ENCODE peak calls at places on chromosomes 6 and 20, in four cellular contexts. X is HepG2, Q is upper lobe of left lung, S is HL-60. U is an unnamed sample. For H3K27me3, the result is how much of the 10 kb centered on the place peaks cover.

GRCh38 chr20:25178563-25179438 is 16.7 kb upstream of the ENTPD6 start:
- DNase-seq in X (peak), Q (no peak), S (peak), U (peak)

GRCh38 chr6:34462010-34462409 is 3.9 kb upstream of the PACSIN1 start:
- DNase-seq in X (no peak), Q (no peak), S (no peak), U (no peak)

GRCh38 chr6:112626468-112627082 is 279.4 kb downstream of the RFPL4B start:
- DNase-seq in X (peak), Q (no peak), S (no peak), U (no peak)

GRCh38 chr6:158807515-158808441 is 11.4 kb downstream of the EZR start:
- DNase-seq in X (no peak), Q (no peak), S (no peak), U (no peak)

GRCh38 chr6:110255356-110255755 is 75.1 kb downstream of the CDC40 start:
- DNase-seq in X (no peak), Q (no peak), S (no peak), U (no peak)

GRCh38 chr20:6502219-6502618 is 265.3 kb upstream of the BMP2 start:
- DNase-seq in X (no peak), Q (no peak), S (no peak), U (no peak)

GRCh38 chr6:154169193-154169847 is 130.3 kb downstream of the OPRM1 start:
- DNase-seq in X (no peak), Q (no peak), S (peak), U (no peak)

GRCh38 chr6:44054635-44055559 is 72.4 kb downstream of the MRPL14 start:
- DNase-seq in X (no peak), Q (no peak), S (no peak), U (no peak)

GRCh38 chr6:49001856-49002255 is 461.2 kb downstream of the MMUT start:
- DNase-seq in X (no peak), Q (no peak), S (no peak), U (no peak)

GRCh38 chr6:140684776-140685550 is 1310.5 kb upstream of the CITED2 start:
- DNase-seq in X (no peak), Q (no peak), S (no peak), U (no peak)

GRCh38 chr6:26243742-26244141 is 121.3 kb upstream of the BTN3A2 start:
- DNase-seq in X (no peak), Q (no peak), S (no peak), U (no peak)

GRCh38 chr6:134903448-134903847 is 46.5 kb downstream of the ALDH8A1 start:
- DNase-seq in X (no peak), Q (no peak), S (no peak), U (no peak)

GRCh38 chr20:8432435-8433148 is 300.5 kb downstream of the PLCB1 start:
- DNase-seq in X (no peak), Q (no peak), S (no peak), U (no peak)

GRCh38 chr6:136790411-136791295 is 1.6 kb downstream of the MAP3K5 start:
- DNase-seq in X (no peak), Q (no peak), S (no peak), U (no peak)

GRCh38 chr6:136792066-136792944 is at the start of gene MAP3K5:
- DNase-seq in X (peak), Q (peak), S (peak), U (peak)

GRCh38 chr6:136791296-136792065 is 796 bp downstream of the MAP3K5 start:
- DNase-seq in X (no peak), Q (peak), S (peak), U (peak)

GRCh38 chr6:136793348-136793747 is 1.1 kb upstream of the MAP3K5 start:
- DNase-seq in X (no peak), Q (no peak), S (no peak), U (no peak)

DNA sequence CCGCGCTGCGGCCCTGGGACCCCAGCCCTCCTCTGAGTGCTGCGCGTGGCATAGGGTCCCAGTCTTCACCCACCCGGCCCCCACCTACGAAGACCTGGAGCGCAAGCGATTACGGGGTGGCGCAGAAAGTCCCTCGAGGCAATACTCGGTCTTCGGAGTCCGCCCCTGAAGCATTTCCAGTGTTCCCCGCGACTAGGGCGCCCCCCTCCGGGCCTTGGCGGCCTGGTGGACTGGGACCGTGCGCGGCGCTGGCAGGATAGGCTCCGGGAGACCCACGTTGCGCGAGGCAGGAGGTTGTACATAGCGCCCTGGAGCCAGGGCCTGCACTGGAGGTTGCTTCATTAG is 640 bp upstream of the MAP3K5 start:
- DNase-seq in X (peak), Q (peak), S (peak), U (peak)
- TF ChIP-seq POLR2AphosphoS5 in X (no peak), Q (peak), S (peak), U (no peak)

GRCh38 chr20:51322164-51322707 is 220.3 kb downstream of the NFATC2 start:
- DNase-seq in X (no peak), Q (no peak), S (no peak), U (no peak)

GRCh38 chr20:51326241-51326819 is 216.2 kb downstream of the NFATC2 start:
- DNase-seq in X (peak), Q (no peak), S (no peak), U (no peak)

GRCh38 chr20:51319522-51319921 is 223.0 kb downstream of the NFATC2 start:
- DNase-seq in X (no peak), Q (no peak), S (no peak), U (no peak)

GRCh38 chr20:51318058-51318960 is 224.2 kb downstream of the NFATC2 start:
- DNase-seq in X (peak), Q (peak), S (peak), U (no peak)

DNA sequence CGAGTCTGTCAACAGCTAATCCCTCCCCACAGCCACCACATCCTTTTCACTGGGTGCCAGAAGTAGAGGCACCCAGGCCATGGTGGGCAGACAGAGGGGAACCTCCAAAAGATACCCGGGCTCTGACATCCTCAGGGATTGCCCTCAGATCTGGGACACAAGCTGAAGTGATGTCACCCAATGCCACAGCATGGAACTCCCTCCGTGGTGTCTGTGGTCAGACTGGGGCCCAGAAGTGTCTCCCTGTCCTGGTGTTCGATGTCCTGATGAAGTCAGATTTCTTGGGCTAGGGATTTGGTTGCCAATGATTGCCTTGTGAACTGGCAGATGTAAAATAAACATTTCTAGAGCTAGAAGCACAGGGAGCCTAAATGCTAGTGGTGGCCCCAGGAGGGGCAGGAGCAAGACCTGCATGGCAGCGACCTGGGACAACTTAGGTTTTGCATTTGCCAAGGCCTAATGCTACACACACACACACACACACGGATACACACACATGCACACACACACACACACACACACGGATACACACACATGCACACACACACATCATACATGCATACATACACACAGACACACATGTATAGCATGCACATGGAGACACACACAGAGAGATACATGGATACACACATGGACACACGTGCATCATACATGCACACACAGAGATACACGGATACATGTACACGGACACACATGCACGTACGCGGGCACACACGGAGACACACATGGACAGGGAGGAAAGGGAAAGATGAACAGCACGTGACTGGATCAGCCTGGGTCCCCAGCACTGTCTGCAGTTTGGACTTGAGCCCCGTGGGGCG is 221.0 kb downstream of the NFATC2 start:
- DNase-seq in X (no peak), Q (no peak), S (no peak), U (no peak)
- H3K27ac ChIP-seq in X (no peak), Q (no peak), S (no peak), U (no peak)

GRCh38 chr20:57179265-57179664 is 87.2 kb downstream of the BMP7 start:
- DNase-seq in X (no peak), Q (peak), S (peak), U (peak)

GRCh38 chr20:57180954-57181353 is 85.5 kb downstream of the BMP7 start:
- DNase-seq in X (no peak), Q (no peak), S (no peak), U (no peak)

GRCh38 chr20:57181639-57182038 is 84.8 kb downstream of the BMP7 start:
- DNase-seq in X (no peak), Q (no peak), S (no peak), U (no peak)

GRCh38 chr20:57178582-57179112 is 87.8 kb downstream of the BMP7 start:
- DNase-seq in X (no peak), Q (no peak), S (no peak), U (no peak)

GRCh38 chr20:57180385-57180784 is 86.1 kb downstream of the BMP7 start:
- DNase-seq in X (no peak), Q (no peak), S (no peak), U (no peak)
- H3K27me3 ChIP-seq in X (under half), Q (under half), S (under half), U (under half)

GRCh38 chr6:67663105-67663895 is 971.8 kb upstream of the ADGRB3 start:
- DNase-seq in X (no peak), Q (peak), S (no peak), U (no peak)

GRCh38 chr6:67667640-67668422 is 967.3 kb upstream of the ADGRB3 start:
- DNase-seq in X (no peak), Q (no peak), S (no peak), U (no peak)

GRCh38 chr6:67664942-67665341 is 970.1 kb upstream of the ADGRB3 start:
- DNase-seq in X (no peak), Q (no peak), S (no peak), U (no peak)

DNA sequence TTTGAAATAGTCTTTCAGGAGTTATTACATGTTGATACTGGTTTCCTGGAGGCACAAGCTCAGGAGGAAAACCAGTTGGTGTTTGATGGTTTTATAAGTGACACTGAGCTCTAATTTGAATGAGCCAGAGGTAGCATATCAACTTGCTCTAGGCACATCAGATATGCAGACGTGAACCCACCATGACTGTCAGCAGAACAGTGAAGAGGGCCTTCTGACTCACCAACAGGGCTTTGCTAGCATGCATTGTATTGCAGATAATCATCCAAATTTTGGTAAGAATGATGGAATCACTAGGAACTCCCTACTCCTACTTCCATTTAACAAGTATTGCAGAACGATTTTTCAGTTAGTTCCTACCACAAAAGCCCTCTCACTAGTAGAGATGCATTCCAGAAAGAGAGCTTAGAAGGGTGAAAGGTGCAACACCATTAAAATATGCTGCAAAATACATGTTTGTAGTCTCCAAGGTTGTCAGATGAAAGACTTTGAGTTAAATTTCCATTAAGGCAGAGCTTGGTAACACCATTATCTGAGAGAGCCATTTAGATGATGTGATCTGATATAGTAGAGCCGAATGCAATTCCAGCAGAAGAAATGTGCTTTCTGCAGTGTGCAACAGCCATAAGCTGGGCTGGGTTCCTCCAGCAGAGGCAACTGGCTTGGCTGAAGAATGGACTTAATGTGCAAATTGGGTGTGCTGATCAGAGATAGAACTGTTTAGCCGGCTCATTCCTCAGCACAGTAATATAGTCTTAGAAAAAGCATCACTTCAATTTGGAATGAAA is 968.7 kb upstream of the ADGRB3 start:
- DNase-seq in X (no peak), Q (no peak), S (no peak), U (no peak)
- TF ChIP-seq POLR2AphosphoS5 in X (no peak), Q (no peak), S (no peak), U (no peak)

GRCh38 chr20:50308513-50309279 is 118.1 kb downstream of the CEBPB start:
- DNase-seq in X (peak), Q (peak), S (peak), U (peak)
- H3K27ac ChIP-seq in X (peak), Q (peak), S (peak), U (peak)

DNA sequence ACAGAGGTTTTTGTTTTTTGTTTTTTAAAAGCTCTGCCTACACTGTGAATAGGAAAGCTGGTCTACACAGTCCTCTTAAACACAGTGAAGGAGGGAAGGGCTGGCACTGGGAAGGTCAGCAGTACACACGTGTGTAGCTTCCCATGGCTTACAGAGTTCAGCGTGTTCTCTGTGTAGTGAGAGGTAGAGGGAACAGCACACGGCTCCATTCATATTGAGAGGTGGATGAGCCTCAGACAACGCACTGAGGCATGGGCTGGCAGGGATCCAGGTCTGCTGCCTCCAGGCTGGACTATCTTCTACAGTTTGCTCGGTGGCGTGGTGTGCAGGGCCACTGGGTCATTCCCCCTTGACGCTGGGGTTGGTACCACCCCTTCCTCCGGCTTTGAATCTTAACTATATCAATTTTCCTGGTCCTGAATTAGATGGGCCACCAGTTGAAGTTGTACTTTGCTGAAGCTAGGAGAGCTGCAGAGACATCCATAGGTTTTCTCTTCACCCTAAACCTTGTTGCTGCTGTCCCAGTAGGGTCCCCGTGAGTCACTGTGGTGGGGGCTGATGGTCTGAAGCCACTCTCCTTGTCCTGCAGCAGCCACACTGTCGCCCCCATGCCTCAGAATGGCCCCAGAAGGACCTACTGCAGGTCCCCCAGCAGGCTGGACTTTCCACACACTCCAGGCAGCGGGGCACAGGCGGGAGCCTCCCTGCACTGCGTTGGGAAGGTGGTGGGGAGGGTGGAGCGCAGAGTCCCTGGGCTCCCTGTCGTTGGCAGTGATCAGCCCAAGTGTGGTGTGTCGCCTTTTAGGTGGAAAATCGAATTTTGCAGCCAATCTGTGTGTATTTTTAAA is 2.0 kb downstream of the ARFGAP1 start:
- DNase-seq in X (no peak), Q (peak), S (no peak), U (no peak)
- H3K27me3 ChIP-seq in X (under half), Q (under half), S (under half), U (under half)

GRCh38 chr6:39420300-39421265 is 98.1 kb upstream of the KCNK16 start:
- DNase-seq in X (no peak), Q (no peak), S (no peak), U (no peak)
- TF ChIP-seq POLR2AphosphoS5 in X (no peak), Q (no peak), S (no peak), U (no peak)

DNA sequence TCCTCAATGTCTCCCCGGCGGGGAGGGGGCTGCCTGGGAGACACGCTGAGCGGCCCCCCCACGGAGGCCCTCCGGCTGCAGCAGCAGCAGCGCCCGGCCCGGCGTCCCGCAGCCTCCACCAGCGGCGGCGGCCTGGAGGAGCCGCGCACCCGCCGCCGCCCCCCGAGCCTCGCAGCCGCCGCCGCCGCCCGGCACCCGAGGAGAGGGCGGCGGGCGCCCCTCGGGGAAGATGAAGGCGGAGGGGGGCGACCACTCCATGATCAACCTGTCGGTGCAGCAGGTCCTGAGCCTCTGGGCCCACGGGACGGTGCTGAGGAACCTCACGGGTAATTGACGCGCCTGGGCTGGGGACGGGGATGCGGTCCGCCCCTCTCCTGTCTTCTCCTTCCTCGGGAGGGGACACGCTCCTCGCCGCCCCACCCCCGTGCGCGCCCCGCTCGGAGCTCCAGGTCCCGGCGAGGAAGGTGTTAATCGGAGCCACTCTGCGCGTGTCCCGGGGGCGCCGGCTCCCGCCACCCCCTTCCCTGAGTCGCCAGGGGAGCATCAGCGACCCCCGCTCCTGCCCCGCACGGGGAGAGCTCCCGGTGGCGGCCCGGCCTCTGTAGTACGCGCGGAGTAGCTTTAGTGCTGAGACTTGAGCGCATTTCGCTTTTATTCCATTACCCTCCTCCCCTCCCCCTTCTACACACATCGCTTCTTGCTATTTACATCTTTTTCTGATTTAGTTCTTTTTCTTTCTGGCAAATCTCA is 675 bp downstream of the TMEM170B start:
- DNase-seq in X (no peak), Q (peak), S (peak), U (peak)
- H3K27ac ChIP-seq in X (peak), Q (peak), S (peak), U (peak)

GRCh38 chr6:90411292-90411781 is 114.7 kb upstream of the BACH2 start:
- DNase-seq in X (no peak), Q (no peak), S (no peak), U (no peak)
- H3K27me3 ChIP-seq in X (under half), Q (under half), S (under half), U (under half)

DNA sequence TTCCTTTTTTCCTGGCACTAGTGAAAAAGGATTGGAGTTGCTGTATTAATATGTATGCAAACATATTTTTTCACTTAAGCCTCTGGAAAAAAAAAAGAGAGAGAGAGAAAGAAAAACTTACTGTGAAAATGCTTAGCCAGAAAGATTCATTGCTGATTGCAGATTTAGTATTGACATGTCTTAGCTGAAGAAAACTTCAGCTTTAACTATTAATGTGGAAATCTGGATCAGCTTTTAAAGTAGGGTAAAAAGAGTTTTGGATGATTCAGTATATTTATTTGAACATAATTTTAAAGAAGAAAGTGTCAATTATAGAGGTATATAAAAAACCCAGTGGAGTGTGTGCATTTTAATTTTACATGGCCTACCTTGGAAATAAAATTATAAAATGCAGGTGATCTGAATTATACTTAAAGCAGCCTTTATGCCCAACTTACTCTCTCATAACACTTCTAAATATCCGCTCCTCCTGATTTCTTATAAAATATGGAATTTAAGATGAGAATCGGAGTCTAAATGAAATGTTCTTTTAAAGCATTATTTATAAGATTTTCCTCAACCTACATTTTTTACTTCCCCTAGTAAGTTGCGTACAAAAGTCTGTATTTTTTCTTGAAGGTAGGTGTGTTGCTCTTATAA is 3.6 kb downstream of the CITED2 start:
- DNase-seq in X (no peak), Q (no peak), S (no peak), U (no peak)
- TF ChIP-seq POLR2AphosphoS5 in X (no peak), Q (no peak), S (no peak), U (no peak)

U was measured in breast epithelium.